ENCODE peak calls at places on chromosomes 16 and 17, in four cellular contexts. Y is HFF-Myc, O is kidney epithelial cell, H is cardiac muscle cell. P is an unnamed sample.

GRCh38 chr16:81532491-81533174 is 88.0 kb downstream of the CMIP start:
- DNase-seq in O (peak), Y (no peak), H (no peak), P (no peak)

GRCh38 chr16:56137269-56137668 is 54.0 kb upstream of the GNAO1 start:
- DNase-seq in H (no peak), Y (no peak), O (no peak), P (no peak)

GRCh38 chr16:84874004-84874435 is 54.2 kb downstream of the CRISPLD2 start:
- DNase-seq in H (peak), O (no peak), Y (no peak), P (no peak)

GRCh38 chr17:78174332-78174869 is 6.0 kb downstream of the SYNGR2 start:
- DNase-seq in H (no peak), O (no peak), Y (no peak), P (no peak)

GRCh38 chr16:55656695-55657092 is 906 bp downstream of the SLC6A2 start:
- DNase-seq in H (no peak), Y (no peak), O (no peak), P (no peak)

GRCh38 chr17:41989702-41990419 is 23.3 kb downstream of the CNP start:
- DNase-seq in O (no peak), H (no peak), Y (no peak), P (no peak)

GRCh38 chr17:82775033-82775823 is 23.4 kb downstream of the TBCD start:
- DNase-seq in H (peak), Y (no peak), O (no peak), P (peak)

GRCh38 chr17:6496116-6496481 is 51.8 kb downstream of the PIMREG start:
- DNase-seq in H (peak), O (no peak), Y (no peak), P (no peak)

GRCh38 chr17:29163563-29163962 is 16.6 kb downstream of the MYO18A start:
- DNase-seq in Y (no peak), O (no peak), H (peak), P (no peak)

GRCh38 chr16:24138024-24138423 is 118.1 kb upstream of the CACNG3 start:
- DNase-seq in O (no peak), Y (no peak), H (no peak), P (no peak)

GRCh38 chr17:31678431-31678830 is 180.6 kb downstream of the COPRS start:
- DNase-seq in O (no peak), Y (no peak), H (peak), P (no peak)

GRCh38 chr16:82967424-82967823 is 340.7 kb downstream of the CDH13 start:
- DNase-seq in O (no peak), Y (no peak), H (no peak), P (no peak)

GRCh38 chr17:70137451-70138230 is 31.7 kb upstream of the KCNJ2 start:
- DNase-seq in O (peak), Y (peak), H (peak), P (no peak)

GRCh38 chr17:6303664-6304063 is 131.3 kb downstream of the AIPL1 start:
- DNase-seq in Y (no peak), H (peak), O (no peak), P (peak)

GRCh38 chr17:19573075-19573474 is 39.4 kb downstream of the SLC47A1 start:
- DNase-seq in Y (no peak), H (peak), O (no peak), P (no peak)

GRCh38 chr16:57614546-57615343 is 13.7 kb upstream of the ADGRG1 start:
- DNase-seq in Y (no peak), H (no peak), O (no peak), P (no peak)

GRCh38 chr17:50364061-50364458 is 8.9 kb downstream of the MRPL27 start:
- DNase-seq in O (no peak), H (no peak), Y (no peak), P (no peak)

GRCh38 chr17:2405247-2405926 is 4.5 kb upstream of the MNT start:
- DNase-seq in O (no peak), H (peak), Y (no peak), P (no peak)

GRCh38 chr17:80414803-80415625 is at the start of gene ENDOV:
- DNase-seq in O (peak), H (peak), Y (peak), P (peak)

GRCh38 chr16:10880609-10881452 is 3.8 kb downstream of the CIITA start:
- DNase-seq in O (no peak), H (no peak), Y (no peak), P (no peak)

GRCh38 chr17:44408786-44409185 is 19.3 kb upstream of the ITGA2B start:
- DNase-seq in O (no peak), Y (no peak), H (no peak), P (no peak)

GRCh38 chr17:58046230-58047094 is 36.8 kb upstream of the DYNLL2 start:
- DNase-seq in O (no peak), H (no peak), Y (no peak), P (no peak)

DNA sequence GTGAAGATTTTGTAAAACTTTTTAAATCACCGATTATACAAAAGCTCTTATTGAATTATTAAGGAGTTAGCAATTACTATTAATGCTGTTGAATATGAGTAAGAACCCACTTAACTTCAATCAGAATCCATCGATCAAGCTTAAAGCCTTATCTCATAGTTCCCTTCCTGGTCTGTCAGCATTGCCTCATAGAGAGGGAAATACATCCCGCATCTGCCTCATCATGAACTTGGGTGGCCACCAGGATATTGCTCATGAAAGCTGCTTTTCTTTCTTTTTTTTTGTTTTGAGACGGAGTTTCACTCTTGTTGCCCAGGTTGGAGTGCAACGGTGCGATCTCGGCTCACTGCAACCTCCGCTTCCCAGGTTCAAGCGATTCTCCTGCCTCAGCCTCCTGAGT is 66.7 kb downstream of the PIGL start:
- DNase-seq in Y (no peak), O (no peak), H (peak), P (no peak)
- TF ChIP-seq CTCF in Y (no peak), O (no peak), H (no peak), P (no peak)

GRCh38 chr17:59380474-59380873 is 49.0 kb downstream of the YPEL2 start:
- DNase-seq in O (no peak), H (no peak), Y (no peak), P (no peak)
- TF ChIP-seq CTCF in O (no peak), H (no peak), Y (no peak), P (no peak)

GRCh38 chr17:51439395-51440229 is 179.3 kb downstream of the UTP18 start:
- DNase-seq in O (no peak), Y (no peak), H (no peak), P (no peak)
- TF ChIP-seq CTCF in O (no peak), Y (no peak), H (no peak), P (no peak)

GRCh38 chr16:89335803-89336485 is 118.4 kb downstream of the ZNF778 start:
- DNase-seq in Y (no peak), H (no peak), O (no peak), P (no peak)

GRCh38 chr16:89334050-89334449 is 116.5 kb downstream of the ZNF778 start:
- DNase-seq in O (no peak), H (no peak), Y (no peak), P (no peak)

GRCh38 chr16:89332248-89333245 is 115.0 kb downstream of the ZNF778 start:
- DNase-seq in O (no peak), Y (no peak), H (no peak), P (no peak)

GRCh38 chr16:89334461-89334860 is 117.0 kb downstream of the ZNF778 start:
- DNase-seq in O (no peak), Y (no peak), H (no peak), P (no peak)

DNA sequence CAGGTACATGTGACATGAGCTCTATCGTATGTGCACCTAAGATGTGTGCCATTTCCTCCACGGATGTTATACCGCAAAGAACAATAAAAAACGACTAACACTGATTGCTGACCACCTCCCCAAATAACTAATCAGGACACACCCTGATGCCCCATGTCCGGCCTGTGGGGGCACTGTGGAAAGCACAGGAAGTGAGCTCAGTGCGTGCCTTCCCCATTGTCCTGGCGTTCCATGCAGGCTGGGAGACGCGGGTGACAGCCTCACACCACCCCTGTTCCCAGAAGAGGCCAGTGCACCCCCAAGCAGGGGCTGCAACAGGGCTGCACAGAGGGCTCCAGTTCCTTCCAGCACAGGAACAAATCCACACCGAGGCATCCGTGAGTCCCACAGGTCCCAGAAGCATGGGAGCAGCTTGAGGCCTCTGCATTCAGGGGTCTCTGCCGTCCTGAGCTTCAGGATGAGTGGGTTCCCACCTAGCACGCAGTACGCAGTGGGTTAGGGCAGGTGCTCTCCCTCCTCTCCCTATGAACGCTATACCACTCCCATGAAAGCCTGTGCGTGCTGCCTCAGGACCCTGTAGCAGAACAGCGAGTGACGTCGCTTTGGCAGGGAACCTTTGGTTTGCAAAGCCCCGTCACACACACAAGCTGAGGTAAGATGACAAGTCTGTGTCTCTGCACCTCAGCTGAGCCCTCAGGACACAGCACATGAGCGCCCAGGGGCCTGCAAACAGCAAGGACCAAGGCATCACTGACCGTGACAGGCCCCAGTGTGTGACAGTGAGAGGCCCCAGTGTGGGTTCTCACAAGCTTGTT is 117.7 kb downstream of the ZNF778 start:
- DNase-seq in Y (no peak), O (no peak), H (no peak), P (no peak)
- TF ChIP-seq CTCF in Y (no peak), O (no peak), H (peak), P (no peak)

DNA sequence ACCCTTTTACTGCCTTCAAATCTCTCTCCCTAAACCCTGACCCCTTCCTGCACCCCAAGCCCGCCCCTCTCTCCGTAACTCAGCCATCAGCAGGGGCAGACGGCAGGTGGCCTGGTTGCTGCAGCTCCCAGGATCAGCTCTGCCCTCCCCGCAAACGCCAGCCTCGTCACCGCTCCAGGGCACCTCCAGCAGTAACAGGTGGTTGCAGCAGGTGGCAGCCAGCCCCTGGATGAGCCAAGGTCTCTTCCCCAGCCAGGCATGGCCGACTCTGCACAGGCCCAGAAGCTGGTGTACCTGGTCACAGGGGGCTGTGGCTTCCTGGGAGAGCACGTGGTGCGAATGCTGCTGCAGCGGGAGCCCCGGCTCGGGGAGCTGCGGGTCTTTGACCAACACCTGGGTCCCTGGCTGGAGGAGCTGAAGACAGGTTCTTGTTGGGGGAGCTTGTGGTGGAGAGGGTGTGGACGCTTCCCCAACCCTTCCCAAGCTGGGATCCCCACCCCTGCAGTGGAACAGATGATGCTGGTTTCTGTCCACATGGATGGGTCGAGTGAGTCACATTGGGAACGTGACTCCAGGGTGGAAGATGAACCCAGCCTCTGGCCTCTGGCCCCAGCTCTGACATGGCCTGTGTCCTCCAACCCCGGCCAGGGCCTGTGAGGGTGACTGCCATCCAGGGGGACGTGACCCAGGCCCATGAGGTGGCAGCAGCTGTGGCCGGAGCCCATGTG is 558 bp downstream of the HSD3B7 start:
- DNase-seq in Y (no peak), H (no peak), O (no peak), P (no peak)
- TF ChIP-seq CTCF in Y (no peak), H (no peak), O (peak), P (no peak)

DNA sequence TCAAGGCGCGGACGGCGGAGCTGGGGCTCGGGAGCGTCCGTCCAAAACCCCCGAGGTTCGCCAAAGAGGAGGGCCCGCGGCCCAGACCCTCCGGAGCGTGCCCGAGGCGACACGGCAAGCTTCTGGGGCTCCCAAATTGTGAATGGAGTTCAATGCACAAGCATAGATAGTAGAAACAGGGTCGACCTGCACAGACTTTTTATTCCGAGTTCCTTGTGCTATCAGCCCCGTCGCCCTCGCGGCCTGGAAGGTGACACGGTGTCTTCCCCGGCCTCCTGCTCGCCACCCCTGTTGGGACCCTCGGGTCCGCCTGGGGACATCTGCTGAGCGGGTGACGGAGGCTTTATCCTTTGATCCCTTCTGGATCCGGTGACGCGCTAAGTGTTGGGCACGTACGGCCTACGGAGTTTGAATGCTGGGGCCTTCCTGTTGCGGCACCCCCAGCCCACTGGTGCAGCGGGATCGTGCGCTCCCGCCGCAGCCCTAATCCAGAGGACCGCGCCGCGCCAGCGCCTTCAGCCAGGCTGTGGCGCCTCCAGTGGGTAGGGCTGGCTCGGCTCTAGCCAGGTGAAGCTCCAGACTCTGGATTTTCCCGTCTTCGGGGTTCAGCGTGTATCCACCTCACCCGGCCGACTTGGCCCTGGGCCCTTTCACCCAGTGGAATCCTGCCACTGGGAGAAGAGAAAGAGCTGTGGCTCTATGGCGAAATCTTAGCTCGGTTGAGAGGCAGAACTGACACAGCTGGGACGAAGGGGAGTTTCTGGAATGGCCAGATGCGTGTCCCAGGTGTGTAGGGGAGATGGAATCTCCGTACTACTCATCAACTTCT is 17.0 kb upstream of the NTN1 start:
- DNase-seq in H (no peak), Y (no peak), O (no peak), P (peak)
- TF ChIP-seq CTCF in H (no peak), Y (no peak), O (peak), P (peak)

GRCh38 chr17:59331929-59332889 is 754 bp downstream of the YPEL2 start:
- DNase-seq in O (no peak), H (peak), Y (no peak), P (no peak)
- TF ChIP-seq CTCF in O (no peak), H (no peak), Y (no peak), P (no peak)

GRCh38 chr17:74806334-74806733 is 30.2 kb upstream of the NAT9 start:
- DNase-seq in O (no peak), H (no peak), Y (no peak), P (no peak)

GRCh38 chr17:74809031-74809430 is 32.9 kb upstream of the NAT9 start:
- DNase-seq in H (no peak), O (no peak), Y (no peak), P (no peak)

GRCh38 chr17:74807376-74807775 is 31.2 kb upstream of the NAT9 start:
- DNase-seq in Y (no peak), O (no peak), H (no peak), P (no peak)

GRCh38 chr17:74805543-74805991 is 29.4 kb upstream of the NAT9 start:
- DNase-seq in Y (no peak), O (no peak), H (no peak), P (no peak)

DNA sequence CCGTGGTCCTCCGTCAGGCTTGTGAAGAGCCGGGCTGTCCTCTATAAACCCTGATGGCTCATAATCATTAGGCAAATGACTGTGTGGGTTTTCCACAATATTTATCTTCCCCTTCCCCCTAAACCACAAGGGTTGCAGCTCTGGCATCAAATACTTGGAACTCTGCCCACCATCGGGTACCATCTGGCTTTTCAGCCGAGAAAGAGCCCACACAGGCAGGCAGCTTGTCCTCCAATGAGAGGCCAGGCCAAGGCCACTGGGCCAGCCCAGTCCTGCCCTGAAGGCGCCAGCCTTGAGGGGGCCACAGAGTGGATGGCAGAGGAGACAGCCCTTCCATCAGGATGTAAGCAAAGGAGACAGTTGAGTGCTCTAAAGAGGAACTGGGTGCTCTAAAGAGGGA is 31.8 kb upstream of the NAT9 start:
- DNase-seq in O (no peak), H (no peak), Y (no peak), P (no peak)
- TF ChIP-seq CTCF in O (no peak), H (no peak), Y (no peak), P (no peak)

DNA sequence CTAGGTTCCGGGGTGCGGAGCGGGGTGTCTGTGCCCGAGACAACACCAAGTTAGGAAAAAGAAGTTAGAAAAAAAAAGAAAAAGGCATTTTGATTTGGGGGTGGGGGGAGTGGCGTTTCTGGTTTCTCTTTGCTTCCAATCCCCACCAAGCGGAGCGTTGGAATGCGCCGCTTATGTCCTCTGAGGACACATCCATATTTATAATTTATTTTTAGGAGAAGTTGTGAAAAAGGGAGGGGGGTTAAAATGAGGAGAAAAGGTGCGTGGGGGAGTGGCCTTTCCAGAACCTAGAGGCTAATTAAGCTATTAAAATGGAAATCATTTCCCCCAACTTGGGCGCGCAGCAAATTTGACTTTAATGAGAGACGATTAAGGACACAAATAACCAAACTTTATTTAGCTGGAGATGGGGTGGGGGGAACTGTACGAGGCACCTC is 232.1 kb downstream of the MRTFB start:
- DNase-seq in Y (no peak), O (no peak), H (peak), P (no peak)
- TF ChIP-seq CTCF in Y (no peak), O (no peak), H (no peak), P (no peak)

DNA sequence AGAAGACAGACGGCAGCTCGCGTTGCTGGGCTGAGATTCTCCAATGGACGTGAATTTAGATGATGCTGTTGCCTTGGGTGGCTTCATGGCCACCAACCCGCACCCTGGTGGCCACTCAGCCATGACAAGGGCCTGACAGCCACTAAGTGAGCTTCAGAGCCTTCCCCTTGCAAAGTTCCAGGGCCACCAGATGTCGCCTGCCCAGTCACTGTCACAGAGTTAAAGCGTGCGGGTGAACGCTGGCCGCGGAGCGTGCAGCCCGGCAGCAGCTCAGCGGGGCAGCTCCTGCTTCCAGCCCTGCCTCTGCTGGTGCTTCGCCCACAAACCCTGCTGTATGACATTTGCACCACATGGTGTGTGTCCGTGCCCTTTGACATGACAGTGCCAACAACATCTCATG is 13.3 kb upstream of the KREMEN2 start:
- DNase-seq in H (no peak), O (no peak), Y (no peak), P (no peak)
- TF ChIP-seq CTCF in H (no peak), O (no peak), Y (no peak), P (no peak)

P was measured in neural crest cell.